ENCODE peak calls at places on chromosome 3, in four cellular contexts. G is A549, C is HepG2, Z is K562. N is an unnamed sample.

GRCh38 chr3:54580453-54580852 is 347.4 kb downstream of the LRTM1 start:
- DNase-seq in C (no peak), G (no peak), Z (no peak), N (no peak)

GRCh38 chr3:24963762-24964625 is 464.1 kb upstream of the RARB start:
- DNase-seq in Z (no peak), G (peak; percentile 39), C (peak; percentile 15), N (no peak)

GRCh38 chr3:156522673-156523072 is 32.2 kb downstream of the SSR3 start:
- DNase-seq in G (no peak), Z (no peak), C (no peak), N (no peak)

GRCh38 chr3:159764211-159765024 is 224.2 kb upstream of the IL12A start:
- DNase-seq in G (peak; percentile 78), Z (no peak), C (no peak), N (peak; percentile 62)

GRCh38 chr3:160381470-160381869 is 17.6 kb downstream of the IFT80 start:
- DNase-seq in C (no peak), Z (no peak), G (no peak), N (no peak)

GRCh38 chr3:32706348-32707025 is 21.5 kb downstream of the CNOT10 start:
- DNase-seq in C (no peak), Z (no peak), G (no peak), N (no peak)

GRCh38 chr3:151085227-151085888 is at the start of gene MED12L:
- DNase-seq in C (peak; percentile 30), G (peak; percentile 77), Z (peak; percentile 38), N (peak; percentile 83)

GRCh38 chr3:149489060-149489690 is 14.7 kb downstream of the TM4SF4 start:
- DNase-seq in Z (peak; percentile 13), C (no peak), G (peak; percentile 46), N (peak; percentile 43)

GRCh38 chr3:77421916-77422315 is 382.0 kb downstream of the ROBO2 start:
- DNase-seq in G (no peak), C (no peak), Z (no peak), N (no peak)

GRCh38 chr3:117611242-117611641 is 901.7 kb downstream of the TUSC7 start:
- DNase-seq in C (no peak), G (no peak), Z (no peak), N (no peak)

GRCh38 chr3:14634763-14635400 is 16.7 kb upstream of the CCDC174 start:
- DNase-seq in G (peak; percentile 13), Z (no peak), C (no peak), N (no peak)

GRCh38 chr3:38139652-38140051 is 1.2 kb downstream of the MYD88 start:
- DNase-seq in Z (no peak), G (no peak), C (no peak), N (no peak)

GRCh38 chr3:66858656-66859381 is 139.3 kb upstream of the KBTBD8 start:
- DNase-seq in Z (peak; percentile 66), C (no peak), G (no peak), N (peak; percentile 83)

GRCh38 chr3:168134931-168135330 is 39.2 kb upstream of the GOLIM4 start:
- DNase-seq in G (no peak), C (no peak), Z (no peak), N (no peak)

GRCh38 chr3:174614046-174614445 is 245.1 kb upstream of the NAALADL2 start:
- DNase-seq in Z (no peak), C (no peak), G (no peak), N (no peak)

GRCh38 chr3:148873928-148874326 is 8.8 kb downstream of the CPA3 start:
- DNase-seq in G (no peak), C (no peak), Z (no peak), N (no peak)

GRCh38 chr3:45852828-45853227 is 10.9 kb upstream of the LZTFL1 start:
- DNase-seq in Z (no peak), G (no peak), C (no peak), N (no peak)

GRCh38 chr3:64242435-64242834 is 17.2 kb upstream of the PRICKLE2 start:
- DNase-seq in G (no peak), Z (no peak), C (peak; percentile 7), N (no peak)

GRCh38 chr3:63979093-63979492 is 44.2 kb downstream of the PSMD6 start:
- DNase-seq in C (no peak), Z (no peak), G (no peak), N (no peak)

GRCh38 chr3:127825764-127826163 is 3.4 kb upstream of the MGLL start:
- DNase-seq in G (no peak), Z (no peak), C (no peak), N (no peak)

GRCh38 chr3:190017575-190018288 is 103.0 kb downstream of the P3H2 start:
- DNase-seq in G (peak; percentile 77), Z (no peak), C (no peak), N (no peak)

GRCh38 chr3:22474706-22475470 is 723.9 kb upstream of the ZNF385D start:
- DNase-seq in G (no peak), C (no peak), Z (no peak), N (no peak)

GRCh38 chr3:40923130-40923529 is 276.2 kb upstream of the CTNNB1 start:
- DNase-seq in C (no peak), Z (no peak), G (no peak), N (no peak)
- TF ChIP-seq HMGXB4 in C (no peak), Z (no peak), G (no peak), N (no peak)

GRCh38 chr3:188283347-188283746 is 129.4 kb downstream of the LPP start:
- DNase-seq in C (peak; percentile 82), Z (no peak), G (no peak), N (no peak)
- TF ChIP-seq MAX in C (no peak), Z (no peak), G (no peak), N (no peak)

GRCh38 chr3:169594402-169594801 is 69.1 kb downstream of the MECOM start:
- DNase-seq in Z (no peak), C (no peak), G (no peak), N (no peak)
- TF ChIP-seq HMGXB4 in Z (no peak), C (no peak), G (no peak), N (no peak)

GRCh38 chr3:118714800-118715199 is 319.8 kb downstream of the IGSF11 start:
- DNase-seq in G (no peak), Z (no peak), C (peak; percentile 7), N (no peak)
- TF ChIP-seq MAX in G (no peak), Z (no peak), C (no peak), N (no peak)

GRCh38 chr3:57545636-57546268 is 1.6 kb upstream of the DNAH12 start:
- DNase-seq in G (no peak), Z (no peak), C (peak; percentile 31), N (no peak)

GRCh38 chr3:57546616-57547015 is 2.5 kb upstream of the DNAH12 start:
- DNase-seq in G (no peak), C (no peak), Z (no peak), N (no peak)

GRCh38 chr3:57538465-57538864 is 5.7 kb downstream of the DNAH12 start:
- DNase-seq in C (no peak), G (no peak), Z (no peak), N (no peak)

DNA sequence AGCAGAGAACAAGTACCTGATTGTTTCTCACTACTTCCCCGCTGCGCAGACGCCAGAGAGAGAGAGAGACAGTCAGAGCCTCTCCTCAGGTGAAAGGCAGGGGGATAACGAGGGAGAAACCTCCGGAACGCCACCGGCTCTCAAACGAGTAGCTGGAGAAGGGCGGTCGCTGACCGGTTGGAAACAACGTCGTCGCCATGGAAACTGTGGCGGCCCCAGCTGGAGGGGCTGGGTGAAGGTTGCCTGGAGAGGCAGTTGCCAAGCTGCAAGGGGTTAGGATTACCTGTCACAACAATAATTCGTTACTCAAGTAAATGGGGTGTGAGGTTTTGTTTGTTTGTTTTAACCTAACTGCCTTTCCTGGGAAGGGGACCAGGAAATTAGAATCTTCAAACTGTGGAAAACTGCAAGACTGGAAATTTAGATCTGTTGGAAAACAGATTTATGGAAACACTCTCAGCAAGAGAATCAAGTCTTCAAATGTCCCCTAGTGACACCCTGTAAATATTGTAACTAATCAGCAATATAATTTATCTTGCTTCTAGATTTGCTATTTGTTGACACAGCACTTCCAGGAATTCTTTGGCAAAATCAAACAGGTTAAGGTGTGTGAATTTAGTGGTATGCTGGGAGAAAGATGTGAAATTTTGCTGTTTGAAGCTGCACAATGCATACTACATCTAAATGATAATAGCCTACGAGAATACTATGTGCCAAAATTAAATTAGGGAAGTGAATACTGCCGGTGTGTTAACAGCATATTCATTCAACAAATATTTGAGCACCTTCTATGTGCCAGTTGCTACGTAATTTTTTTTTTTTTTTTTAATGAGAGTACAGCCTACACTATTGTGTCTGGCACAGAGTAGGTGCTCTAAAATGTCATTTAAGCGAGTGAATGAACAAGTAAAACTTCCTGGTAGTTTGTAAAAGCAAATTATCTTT is at the start of gene DNAH12:
- DNase-seq in G (no peak), C (peak; percentile 64), Z (peak; percentile 27), N (peak; percentile 95)
- TF ChIP-seq HMGXB4 in G (no peak), C (no peak), Z (no peak), N (no peak)

GRCh38 chr3:30893678-30894325 is 659 bp downstream of the GADL1 start:
- DNase-seq in C (no peak), G (no peak), Z (no peak), N (no peak)
- TF ChIP-seq MAX in C (no peak), G (no peak), Z (no peak), N (no peak)

GRCh38 chr3:111749171-111750170 is 109.6 kb upstream of the PHLDB2 start:
- DNase-seq in Z (no peak), C (no peak), G (no peak), N (no peak)

GRCh38 chr3:111750278-111750884 is 108.7 kb upstream of the PHLDB2 start:
- DNase-seq in G (no peak), Z (no peak), C (no peak), N (no peak)

GRCh38 chr3:111748132-111748531 is 110.9 kb upstream of the PHLDB2 start:
- DNase-seq in C (no peak), G (no peak), Z (no peak), N (no peak)

GRCh38 chr3:111747490-111747889 is 111.6 kb upstream of the PHLDB2 start:
- DNase-seq in Z (no peak), C (no peak), G (peak; percentile 61), N (no peak)

GRCh38 chr3:111751961-111752360 is 107.1 kb upstream of the PHLDB2 start:
- DNase-seq in Z (no peak), G (no peak), C (no peak), N (no peak)
- TF ChIP-seq HMGXB4 in Z (no peak), G (no peak), C (no peak), N (no peak)

DNA sequence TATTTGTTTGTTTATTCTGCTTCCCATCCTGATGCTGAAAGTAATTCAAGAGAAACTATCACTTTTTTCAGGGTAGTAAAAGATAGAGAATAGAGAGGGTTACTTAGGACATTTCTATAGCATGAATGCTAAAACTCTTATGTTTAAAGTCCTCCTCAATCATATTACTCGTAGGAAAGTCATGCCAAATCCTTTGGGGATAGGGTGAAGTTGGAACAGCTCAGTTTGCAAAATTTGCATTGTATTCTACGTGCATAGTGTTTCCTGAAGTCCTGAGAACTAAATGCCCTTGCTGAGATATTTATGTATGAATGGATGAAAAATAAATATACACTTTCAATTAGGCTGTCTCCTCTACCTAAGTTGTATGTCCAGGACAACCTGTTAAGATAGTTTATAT is 14.6 kb downstream of the PLSCR5 start:
- DNase-seq in Z (no peak), G (no peak), C (no peak), N (no peak)
- TF ChIP-seq MAX in Z (no peak), G (no peak), C (no peak), N (no peak)

N was measured in WTC11.